ENCODE peak calls at places on chromosomes 6 and 20, in seven cellular contexts. Q is fibroblast of mammary gland; O is mesothelial cell of epicardium; H is adrenal gland; L is cardiac muscle cell; R is activated T-helper 1 cell treated with anti-CD3 and anti-CD28 coated beads, Interleukin-2, amount 50 U/mL, for 16 hours; Z is left ventricle myocardium inferior. V is an unnamed sample.

GRCh38 chr6:143842902-143843688 is at the start of gene LTV1:
- DNase-seq in Q (peak; percentile 95), O (peak; percentile 96), H (peak; percentile 98), L (peak; percentile 98), R (peak; percentile 79), Z (peak; percentile 96), V (peak; percentile 84)

GRCh38 chr20:49821850-49822249 is 9.2 kb downstream of the SLC9A8 start:
- DNase-seq in Q (peak; percentile 53), O (no peak), H (peak; percentile 44), L (peak; percentile 79), R (no peak), Z (no peak), V (no peak)

GRCh38 chr6:18122128-18123093 is at the start of gene NHLRC1:
- DNase-seq in Q (peak; percentile 85), O (peak; percentile 81), H (peak; percentile 93), L (peak; percentile 93), R (peak; percentile 50), Z (peak; percentile 90), V (peak; percentile 42)

GRCh38 chr6:101454106-101454676 is 60.7 kb downstream of the GRIK2 start:
- DNase-seq in Q (no peak), O (no peak), H (no peak), L (no peak), R (no peak), Z (no peak), V (no peak)

GRCh38 chr6:87706187-87706966 is 4.3 kb upstream of the AKIRIN2 start:
- DNase-seq in Q (peak; percentile 55), O (no peak), H (no peak), L (peak; percentile 59), R (no peak), Z (no peak), V (no peak)

GRCh38 chr6:136660727-136661126 is 110.5 kb upstream of the MAP7 start:
- DNase-seq in Q (no peak), O (no peak), H (no peak), L (no peak), R (no peak), Z (no peak), V (no peak)

GRCh38 chr20:64261138-64261537 is 5.6 kb downstream of the PCMTD2 start:
- DNase-seq in Q (peak; percentile 56), O (no peak), H (peak; percentile 58), L (peak; percentile 67), R (no peak), Z (no peak), V (no peak)

GRCh38 chr20:8946036-8946926 is 122.6 kb upstream of the PLCB4 start:
- DNase-seq in Q (peak; percentile 12), O (no peak), H (no peak), L (no peak), R (no peak), Z (no peak), V (no peak)

GRCh38 chr20:1423625-1424106 is 30.8 kb upstream of the FKBP1A start:
- DNase-seq in Q (peak; percentile 76), O (no peak), H (peak; percentile 47), L (peak; percentile 86), R (no peak), Z (no peak), V (no peak)

GRCh38 chr6:163183791-163184190 is 230.7 kb upstream of the QKI start:
- DNase-seq in Q (peak; percentile 55), O (no peak), H (no peak), L (peak; percentile 35), R (no peak), Z (no peak), V (no peak)